ENCODE peak calls at places on chromosomes 2 and 18, in nine cellular contexts. N is IMR-90, E is RWPE2, J is fibroblast of lung, Z is fibroblast of the aortic adventitia, F is neuronal stem cell, Y is A549, O is left lung, C is astrocyte of the cerebellum. Q is an unnamed sample.

GRCh38 chr2:47654790-47655562 is 128.0 kb upstream of the MSH6 start:
- DNase-seq in N (no peak), E (no peak), J (no peak), Z (no peak), F (no peak), Y (no peak), O (no peak), C (no peak), Q (no peak)

GRCh38 chr2:191635333-191636234 is 42.4 kb upstream of the NABP1 start:
- DNase-seq in N (peak; percentile 84), E (no peak), J (peak; percentile 46), Z (peak; percentile 83), F (no peak), Y (no peak), O (no peak), C (peak; percentile 92), Q (no peak)

GRCh38 chr2:230927711-230928341 is 2.8 kb upstream of the GPR55 start:
- DNase-seq in N (no peak), E (peak; percentile 47), J (no peak), Z (no peak), F (no peak), Y (no peak), O (peak; percentile 76), C (no peak), Q (no peak)

GRCh38 chr2:239806758-239807434 is 218.2 kb downstream of the NDUFA10 start:
- DNase-seq in N (no peak), E (no peak), J (no peak), Z (no peak), F (no peak), Y (no peak), O (no peak), C (no peak), Q (no peak)

GRCh38 chr2:95389256-95390119 is 13.0 kb upstream of the FAHD2A start:
- DNase-seq in N (peak; percentile 49), E (peak; percentile 41), J (peak; percentile 65), Z (peak; percentile 67), F (peak; percentile 62), Y (peak; percentile 64), O (peak; percentile 87), C (peak; percentile 27), Q (no peak)

GRCh38 chr18:55185391-55185790 is 226.1 kb upstream of the CCDC68 start:
- DNase-seq in N (peak; percentile 1), E (no peak), J (no peak), Z (no peak), F (no peak), Y (no peak), O (no peak), C (no peak), Q (no peak)

GRCh38 chr2:58992062-58992736 is 751.1 kb upstream of the FANCL start:
- DNase-seq in N (no peak), E (no peak), J (no peak), Z (no peak), F (peak; percentile 9), Y (peak; percentile 81), O (no peak), C (no peak), Q (no peak)

GRCh38 chr18:35406666-35407065 is 29.5 kb upstream of the ZNF396 start:
- DNase-seq in N (no peak), E (no peak), J (no peak), Z (no peak), F (no peak), Y (no peak), O (no peak), C (no peak), Q (no peak)

GRCh38 chr18:25726278-25726677 is 364.1 kb downstream of the SS18 start:
- DNase-seq in N (peak; percentile 63), E (no peak), J (peak; percentile 49), Z (no peak), F (no peak), Y (no peak), O (no peak), C (no peak), Q (no peak)

GRCh38 chr2:218786133-218786532 is 4.2 kb downstream of the CYP27A1 start:
- DNase-seq in N (no peak), E (no peak), J (no peak), Z (no peak), F (no peak), Y (no peak), O (no peak), C (no peak), Q (no peak)

GRCh38 chr18:73136134-73136533 is 268.3 kb upstream of the NETO1 start:
- DNase-seq in N (no peak), E (no peak), J (no peak), Z (peak; percentile 2), F (no peak), Y (no peak), O (no peak), C (no peak), Q (no peak)

GRCh38 chr18:79772108-79772864 is 25.5 kb upstream of the KCNG2 start:
- DNase-seq in N (no peak), E (peak; percentile 36), J (no peak), Z (no peak), F (no peak), Y (no peak), O (peak; percentile 56), C (no peak), Q (no peak)

GRCh38 chr2:192218347-192218746 is 23.6 kb upstream of the TMEFF2 start:
- DNase-seq in N (no peak), E (no peak), J (no peak), Z (no peak), F (no peak), Y (no peak), O (no peak), C (no peak), Q (no peak)

GRCh38 chr2:36438454-36438977 is 82.9 kb downstream of the CRIM1 start:
- DNase-seq in N (peak; percentile 99), E (no peak), J (peak; percentile 96), Z (peak; percentile 98), F (no peak), Y (peak; percentile 73), O (no peak), C (peak; percentile 86), Q (no peak)

GRCh38 chr2:101305492-101306123 is 2.9 kb downstream of the RNF149 start:
- DNase-seq in N (peak; percentile 74), E (no peak), J (peak; percentile 47), Z (peak; percentile 58), F (no peak), Y (no peak), O (no peak), C (no peak), Q (no peak)
- H3K4me3 ChIP-seq in N (no peak overlapping the region), E (peak overlapping the region; percentile 80), J (no peak overlapping the region), Z (peak overlapping the region; percentile 88), F (no peak overlapping the region), Y (no peak overlapping the region), O (peak overlapping the region; percentile 76), C (no peak overlapping the region), Q (peak overlapping the region; percentile 80)

DNA sequence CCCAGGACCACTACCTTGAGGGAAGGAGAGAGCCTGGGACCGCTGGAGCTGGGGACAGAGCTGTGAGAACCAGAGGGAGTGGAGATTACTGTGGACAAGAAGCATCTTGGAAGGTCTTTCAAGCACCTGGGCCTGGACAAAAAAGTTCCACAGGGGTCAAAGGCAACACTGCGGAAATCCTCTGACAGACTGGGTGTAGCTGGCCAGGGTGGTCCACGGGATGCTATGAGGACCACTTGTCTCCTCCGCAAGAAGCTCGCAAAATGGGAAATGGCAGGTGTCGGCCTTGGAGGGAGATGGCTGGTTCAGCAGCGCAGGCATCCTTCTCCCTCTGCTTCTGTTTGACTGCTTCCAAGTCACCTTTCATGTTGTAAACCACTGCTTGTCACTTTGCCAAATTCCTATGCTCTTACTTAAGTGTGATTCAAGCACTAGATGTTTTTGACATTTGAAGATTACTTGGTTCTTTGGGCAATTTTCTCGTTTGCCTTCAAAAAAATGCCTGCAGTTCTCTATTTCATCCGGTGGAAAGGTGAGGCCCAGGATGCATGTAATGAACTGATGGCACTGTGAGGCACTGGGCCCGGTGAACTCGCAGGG is 27.7 kb downstream of the KLHL29 start:
- DNase-seq in N (peak; percentile 82), E (no peak), J (peak; percentile 56), Z (peak; percentile 79), F (no peak), Y (no peak), O (no peak), C (peak; percentile 35), Q (no peak)
- H3K4me3 ChIP-seq in N (no peak overlapping the region), E (no peak overlapping the region), J (no peak overlapping the region), Z (no peak overlapping the region), F (no peak overlapping the region), Y (no peak overlapping the region), O (no peak overlapping the region), C (no peak overlapping the region), Q (no peak overlapping the region)

DNA sequence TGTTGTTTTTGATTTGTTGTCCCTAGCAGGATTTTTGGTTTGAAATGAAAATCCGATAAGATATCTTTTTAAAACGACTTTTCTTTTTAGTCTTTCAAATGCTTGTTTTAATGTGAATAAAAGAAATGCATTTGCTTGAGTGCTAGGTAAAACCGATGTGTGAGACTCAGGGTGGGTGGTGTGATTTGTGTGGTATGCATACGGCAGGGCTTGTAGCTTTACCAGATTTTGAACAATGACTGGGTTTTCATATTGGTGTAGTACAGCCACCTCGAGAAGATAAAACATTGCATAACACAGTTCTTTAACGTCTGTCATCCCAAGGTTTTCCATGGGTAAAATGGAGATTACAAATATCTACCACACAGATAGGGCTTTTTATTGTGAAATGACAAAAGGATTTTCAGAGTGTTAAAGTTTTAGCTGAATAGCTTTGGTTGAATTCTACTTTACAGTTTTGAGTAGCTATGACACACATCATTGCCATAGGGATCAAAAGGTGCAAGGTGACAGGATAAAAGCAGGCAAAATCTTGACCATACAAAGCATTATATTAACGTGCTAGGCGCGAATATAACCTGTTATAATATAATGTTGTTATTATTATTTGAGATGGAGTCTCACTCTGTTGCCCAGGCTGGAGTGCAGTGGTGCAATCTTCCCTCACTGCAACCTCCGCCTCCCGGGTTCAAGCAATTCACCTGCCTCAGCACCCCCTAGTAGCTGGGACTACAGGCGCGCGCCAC is 824 bp upstream of the ZNF638 start:
- DNase-seq in N (no peak), E (no peak), J (no peak), Z (no peak), F (no peak), Y (no peak), O (no peak), C (no peak), Q (no peak)
- H3K4me3 ChIP-seq in N (no peak overlapping the region), E (peak overlapping the region; percentile 69), J (no peak overlapping the region), Z (no peak overlapping the region), F (peak overlapping the region; percentile 98), Y (peak overlapping the region; percentile 89), O (peak overlapping the region; percentile 95), C (peak overlapping the region; percentile 27), Q (peak overlapping the region; percentile 90)

GRCh38 chr2:197908940-197909339 is 104.5 kb downstream of the PLCL1 start:
- DNase-seq in N (peak; percentile 92), E (no peak), J (peak; percentile 67), Z (peak; percentile 82), F (no peak), Y (no peak), O (no peak), C (no peak), Q (no peak)
- H3K4me3 ChIP-seq in N (no peak overlapping the region), E (no peak overlapping the region), J (no peak overlapping the region), Z (no peak overlapping the region), F (no peak overlapping the region), Y (no peak overlapping the region), O (no peak overlapping the region), C (no peak overlapping the region), Q (no peak overlapping the region)